ENCODE peak calls at places on chromosome 13, in eight cellular contexts. One of them, this sample, is unnamed.

GRCh38 chr13:47484564-47484963 is 516.5 kb downstream of the SUCLA2 start:
- DNase-seq in stimulated activated CD4-positive, alpha-beta T cell treated with anti-CD3 and anti-CD28 coated beads, Interleukin-4, amount 100 ng/mL, for 48 hours: no peak
- DNase-seq in GM12864: no peak
- DNase-seq in NCI-H1694 treated with DMSO at 0.1 percent for 48 hours: no peak
- DNase-seq in Daoy: no peak
- DNase-seq in glutamatergic neuron: no peak
- DNase-seq in HFF-Myc: peak; percentile 59
- DNase-seq in lower leg skin: no peak
- DNase-seq in this sample: no peak

GRCh38 chr13:32391101-32391620 is 36.8 kb downstream of the N4BP2L1 start:
- DNase-seq in stimulated activated CD4-positive, alpha-beta T cell treated with anti-CD3 and anti-CD28 coated beads, Interleukin-4, amount 100 ng/mL, for 48 hours: no peak
- DNase-seq in GM12864: no peak
- DNase-seq in NCI-H1694 treated with DMSO at 0.1 percent for 48 hours: no peak
- DNase-seq in Daoy: no peak
- DNase-seq in glutamatergic neuron: no peak
- DNase-seq in HFF-Myc: no peak
- DNase-seq in lower leg skin: no peak
- DNase-seq in this sample: no peak

GRCh38 chr13:81171065-81171647 is 830.2 kb upstream of the SPRY2 start:
- DNase-seq in stimulated activated CD4-positive, alpha-beta T cell treated with anti-CD3 and anti-CD28 coated beads, Interleukin-4, amount 100 ng/mL, for 48 hours: no peak
- DNase-seq in GM12864: no peak
- DNase-seq in NCI-H1694 treated with DMSO at 0.1 percent for 48 hours: peak; percentile 31
- DNase-seq in Daoy: no peak
- DNase-seq in glutamatergic neuron: no peak
- DNase-seq in HFF-Myc: no peak
- DNase-seq in lower leg skin: no peak
- DNase-seq in this sample: peak; percentile 39

GRCh38 chr13:21175656-21176194 is 627 bp downstream of the SKA3 start:
- DNase-seq in stimulated activated CD4-positive, alpha-beta T cell treated with anti-CD3 and anti-CD28 coated beads, Interleukin-4, amount 100 ng/mL, for 48 hours: no peak
- DNase-seq in GM12864: no peak
- DNase-seq in NCI-H1694 treated with DMSO at 0.1 percent for 48 hours: no peak
- DNase-seq in Daoy: no peak
- DNase-seq in glutamatergic neuron: no peak
- DNase-seq in HFF-Myc: no peak
- DNase-seq in lower leg skin: no peak
- DNase-seq in this sample: peak; percentile 3

GRCh38 chr13:51249767-51250741 is 27.9 kb downstream of the FAM124A start:
- DNase-seq in stimulated activated CD4-positive, alpha-beta T cell treated with anti-CD3 and anti-CD28 coated beads, Interleukin-4, amount 100 ng/mL, for 48 hours: no peak
- DNase-seq in GM12864: no peak
- DNase-seq in NCI-H1694 treated with DMSO at 0.1 percent for 48 hours: no peak
- DNase-seq in Daoy: no peak
- DNase-seq in glutamatergic neuron: no peak
- DNase-seq in HFF-Myc: no peak
- DNase-seq in lower leg skin: no peak
- DNase-seq in this sample: no peak

GRCh38 chr13:112956516-112957294 is 12.3 kb upstream of the MCF2L start:
- DNase-seq in stimulated activated CD4-positive, alpha-beta T cell treated with anti-CD3 and anti-CD28 coated beads, Interleukin-4, amount 100 ng/mL, for 48 hours: no peak
- DNase-seq in GM12864: no peak
- DNase-seq in NCI-H1694 treated with DMSO at 0.1 percent for 48 hours: no peak
- DNase-seq in Daoy: no peak
- DNase-seq in glutamatergic neuron: no peak
- DNase-seq in HFF-Myc: no peak
- DNase-seq in lower leg skin: no peak
- DNase-seq in this sample: peak; percentile 69

GRCh38 chr13:110109910-110110309 is 197.0 kb downstream of the COL4A1 start:
- DNase-seq in stimulated activated CD4-positive, alpha-beta T cell treated with anti-CD3 and anti-CD28 coated beads, Interleukin-4, amount 100 ng/mL, for 48 hours: no peak
- DNase-seq in GM12864: no peak
- DNase-seq in NCI-H1694 treated with DMSO at 0.1 percent for 48 hours: no peak
- DNase-seq in Daoy: peak; percentile 82
- DNase-seq in glutamatergic neuron: no peak
- DNase-seq in HFF-Myc: no peak
- DNase-seq in lower leg skin: peak; percentile 58
- DNase-seq in this sample: peak; percentile 33

GRCh38 chr13:50512602-50513527 is 330.6 kb downstream of the DLEU7 start:
- DNase-seq in stimulated activated CD4-positive, alpha-beta T cell treated with anti-CD3 and anti-CD28 coated beads, Interleukin-4, amount 100 ng/mL, for 48 hours: no peak
- DNase-seq in GM12864: peak; percentile 38
- DNase-seq in NCI-H1694 treated with DMSO at 0.1 percent for 48 hours: no peak
- DNase-seq in Daoy: peak; percentile 50
- DNase-seq in glutamatergic neuron: no peak
- DNase-seq in HFF-Myc: no peak
- DNase-seq in lower leg skin: peak; percentile 33
- DNase-seq in this sample: peak; percentile 68

GRCh38 chr13:95603887-95604533 is 40.5 kb downstream of the DZIP1 start:
- DNase-seq in stimulated activated CD4-positive, alpha-beta T cell treated with anti-CD3 and anti-CD28 coated beads, Interleukin-4, amount 100 ng/mL, for 48 hours: no peak
- DNase-seq in GM12864: no peak
- DNase-seq in NCI-H1694 treated with DMSO at 0.1 percent for 48 hours: peak; percentile 19
- DNase-seq in Daoy: peak; percentile 50
- DNase-seq in glutamatergic neuron: no peak
- DNase-seq in HFF-Myc: no peak
- DNase-seq in lower leg skin: no peak
- DNase-seq in this sample: peak; percentile 54

GRCh38 chr13:88895261-88895941 is 1224.2 kb downstream of the SLITRK5 start:
- DNase-seq in stimulated activated CD4-positive, alpha-beta T cell treated with anti-CD3 and anti-CD28 coated beads, Interleukin-4, amount 100 ng/mL, for 48 hours: no peak
- DNase-seq in GM12864: no peak
- DNase-seq in NCI-H1694 treated with DMSO at 0.1 percent for 48 hours: no peak
- DNase-seq in Daoy: no peak
- DNase-seq in glutamatergic neuron: no peak
- DNase-seq in HFF-Myc: no peak
- DNase-seq in lower leg skin: no peak
- DNase-seq in this sample: no peak

GRCh38 chr13:40120781-40121180 is 465.3 kb downstream of the COG6 start:
- DNase-seq in stimulated activated CD4-positive, alpha-beta T cell treated with anti-CD3 and anti-CD28 coated beads, Interleukin-4, amount 100 ng/mL, for 48 hours: no peak
- DNase-seq in GM12864: no peak
- DNase-seq in NCI-H1694 treated with DMSO at 0.1 percent for 48 hours: no peak
- DNase-seq in Daoy: no peak
- DNase-seq in glutamatergic neuron: no peak
- DNase-seq in HFF-Myc: no peak
- DNase-seq in lower leg skin: no peak
- DNase-seq in this sample: no peak

GRCh38 chr13:79194272-79194671 is 211.8 kb downstream of the RBM26 start:
- DNase-seq in stimulated activated CD4-positive, alpha-beta T cell treated with anti-CD3 and anti-CD28 coated beads, Interleukin-4, amount 100 ng/mL, for 48 hours: peak; percentile 7
- DNase-seq in GM12864: peak; percentile 94
- DNase-seq in NCI-H1694 treated with DMSO at 0.1 percent for 48 hours: no peak
- DNase-seq in Daoy: no peak
- DNase-seq in glutamatergic neuron: no peak
- DNase-seq in HFF-Myc: no peak
- DNase-seq in lower leg skin: no peak
- DNase-seq in this sample: no peak

GRCh38 chr13:45055198-45055901 is 65.0 kb upstream of the GTF2F2 start:
- DNase-seq in stimulated activated CD4-positive, alpha-beta T cell treated with anti-CD3 and anti-CD28 coated beads, Interleukin-4, amount 100 ng/mL, for 48 hours: peak; percentile 64
- DNase-seq in GM12864: peak; percentile 12
- DNase-seq in NCI-H1694 treated with DMSO at 0.1 percent for 48 hours: peak; percentile 57
- DNase-seq in Daoy: peak; percentile 82
- DNase-seq in glutamatergic neuron: no peak
- DNase-seq in HFF-Myc: peak; percentile 83
- DNase-seq in lower leg skin: peak; percentile 27
- DNase-seq in this sample: no peak

GRCh38 chr13:99639126-99639525 is 137.9 kb downstream of the TM9SF2 start:
- DNase-seq in stimulated activated CD4-positive, alpha-beta T cell treated with anti-CD3 and anti-CD28 coated beads, Interleukin-4, amount 100 ng/mL, for 48 hours: no peak
- DNase-seq in GM12864: no peak
- DNase-seq in NCI-H1694 treated with DMSO at 0.1 percent for 48 hours: no peak
- DNase-seq in Daoy: no peak
- DNase-seq in glutamatergic neuron: no peak
- DNase-seq in HFF-Myc: no peak
- DNase-seq in lower leg skin: no peak
- DNase-seq in this sample: no peak